ENCODE peak calls at places on chromosomes 1 and 21, in four cellular contexts. A is tibial nerve, S is body of pancreas, X is prostate gland. W is an unnamed sample.
A peak's percentile ranks its signal among the peaks of the same experiment; 100 is the strongest.

GRCh38 chr1:198778049-198778448 is 139.2 kb downstream of the PTPRC start:
- DNase-seq in S (peak; percentile 12), X (no peak), A (no peak), W (peak; percentile 53)

GRCh38 chr1:225882008-225882698 is at the start of gene TMEM63A:
- DNase-seq in S (peak; percentile 95), A (peak; percentile 86), X (peak; percentile 91), W (peak; percentile 95)

GRCh38 chr1:109383850-109384249 is 13.9 kb downstream of the SORT1 start:
- DNase-seq in X (no peak), A (no peak), S (no peak), W (no peak)

GRCh38 chr1:219788091-219788490 is 140.3 kb downstream of the SLC30A10 start:
- DNase-seq in A (no peak), X (no peak), S (no peak), W (no peak)

GRCh38 chr21:37455504-37455911 is 88.9 kb downstream of the DYRK1A start:
- DNase-seq in A (no peak), S (no peak), X (no peak), W (no peak)

GRCh38 chr1:25735956-25736529 is 64.0 kb upstream of the SELENON start:
- DNase-seq in A (no peak), S (no peak), X (no peak), W (no peak)

GRCh38 chr1:46611691-46612221 is 4.9 kb downstream of the MOB3C start:
- DNase-seq in S (peak; percentile 79), X (no peak), A (no peak), W (no peak)

GRCh38 chr1:159916240-159917051 is 8.9 kb downstream of the TAGLN2 start:
- DNase-seq in A (no peak), S (peak; percentile 52), X (no peak), W (no peak)

GRCh38 chr1:72623299-72623708 is 341.0 kb upstream of the NEGR1 start:
- DNase-seq in S (no peak), A (no peak), X (peak; percentile 4), W (no peak)

GRCh38 chr1:198205021-198205684 is 48.4 kb downstream of the NEK7 start:
- DNase-seq in X (no peak), S (no peak), A (no peak), W (no peak)

GRCh38 chr1:187840557-187840956 is 1011.8 kb downstream of the PLA2G4A start:
- DNase-seq in X (no peak), A (no peak), S (no peak), W (no peak)
- TF ChIP-seq POLR2A in X (no peak), A (no peak), S (no peak), W (no peak)

GRCh38 chr1:243927401-243927800 is 77.4 kb upstream of the AKT3 start:
- DNase-seq in A (no peak), X (no peak), S (no peak), W (no peak)
- H3K4me3 ChIP-seq in A (no peak overlapping the region), X (no peak overlapping the region), S (no peak overlapping the region), W (no peak overlapping the region)

DNA sequence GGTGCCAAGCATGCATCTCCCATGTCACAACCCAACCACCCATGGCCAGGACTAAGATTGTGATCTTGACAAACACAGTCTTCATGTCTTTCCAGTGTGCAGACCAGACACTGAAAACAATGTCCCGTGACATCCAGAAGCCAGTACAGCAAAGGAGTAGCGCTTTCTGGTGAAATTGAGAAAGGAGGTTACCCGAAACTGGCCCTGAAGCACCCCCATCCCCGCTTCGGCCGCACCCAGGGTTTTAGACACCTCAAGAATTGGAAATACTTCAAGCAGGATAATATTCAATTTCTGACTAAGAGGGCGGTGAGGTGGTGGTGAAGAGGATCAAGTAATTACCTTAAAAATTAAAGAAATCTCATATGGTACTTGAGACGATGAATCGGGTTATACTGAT is 10.6 kb upstream of the S100A8 start:
- DNase-seq in X (no peak), A (no peak), S (no peak), W (no peak)
- H3K9me3 ChIP-seq in X (no peaks in the 10 kb centered on the region), A (no peaks in the 10 kb centered on the region), S (no peaks in the 10 kb centered on the region), W (no peaks in the 10 kb centered on the region)

GRCh38 chr1:1558591-1558990 is 16.1 kb downstream of the SSU72 start:
- DNase-seq in S (no peak), X (no peak), A (no peak), W (no peak)

GRCh38 chr1:1562556-1563195 is 12.0 kb downstream of the SSU72 start:
- DNase-seq in S (no peak), A (no peak), X (no peak), W (no peak)

GRCh38 chr1:1559066-1559465 is 15.6 kb downstream of the SSU72 start:
- DNase-seq in S (no peak), X (no peak), A (no peak), W (no peak)

GRCh38 chr1:1561801-1562470 is 12.7 kb downstream of the SSU72 start:
- DNase-seq in X (no peak), A (no peak), S (no peak), W (no peak)

DNA sequence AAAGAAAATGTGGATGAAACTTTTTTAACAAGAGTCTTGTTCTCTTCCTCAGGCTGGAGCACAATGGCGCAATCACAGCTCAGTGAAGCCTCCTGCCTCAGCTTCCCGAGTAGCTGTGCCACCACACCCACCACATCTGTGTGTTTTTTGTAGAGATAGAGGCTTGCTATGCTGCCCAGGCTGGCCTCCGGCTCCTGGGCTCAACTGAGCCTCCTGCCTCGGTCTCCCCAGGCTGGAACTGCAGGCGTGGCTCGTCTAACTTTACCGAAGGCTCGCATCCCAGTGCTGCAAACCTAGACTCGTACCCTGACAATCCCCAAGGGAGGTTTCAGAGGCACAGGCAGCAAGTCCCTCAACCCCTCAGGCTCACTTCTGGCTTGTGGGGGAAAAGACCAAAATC is 14.5 kb downstream of the SSU72 start:
- DNase-seq in S (no peak), A (no peak), X (no peak), W (no peak)
- TF ChIP-seq POLR2A in S (no peak), A (no peak), X (no peak), W (no peak)

GRCh38 chr1:151596166-151596933 is 15.5 kb upstream of the SNX27 start:
- DNase-seq in X (no peak), A (no peak), S (peak; percentile 72), W (no peak)

GRCh38 chr1:151590961-151591360 is 20.9 kb upstream of the SNX27 start:
- DNase-seq in A (no peak), S (no peak), X (no peak), W (no peak)

GRCh38 chr1:151593651-151594625 is 17.9 kb upstream of the SNX27 start:
- DNase-seq in X (peak; percentile 85), A (peak; percentile 48), S (peak; percentile 90), W (peak; percentile 87)
- H3K4me3 ChIP-seq in X (no peak overlapping the region), A (no peak overlapping the region), S (no peak overlapping the region), W (no peak overlapping the region)

DNA sequence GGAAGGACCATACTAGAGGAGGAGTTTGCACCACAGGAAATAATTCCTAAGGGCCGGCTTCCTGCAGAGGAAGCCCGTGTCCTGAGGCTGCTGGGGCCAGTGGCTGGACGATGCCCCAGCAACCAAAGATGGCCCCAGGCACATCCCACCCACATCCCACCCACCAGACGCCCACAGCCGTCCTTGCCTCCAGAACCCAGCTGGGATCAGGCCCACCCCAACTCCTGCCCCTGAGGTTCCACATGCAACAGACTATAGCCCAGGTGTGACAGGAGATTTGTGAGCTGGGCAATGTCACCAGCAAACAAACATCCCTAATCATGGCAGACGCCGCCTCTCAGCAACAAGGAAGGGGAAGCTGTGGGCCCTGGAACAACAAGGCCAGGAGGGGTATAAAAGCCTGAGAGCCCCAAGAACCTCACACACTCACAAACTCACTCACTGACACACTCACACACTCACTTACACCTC is at the start of gene KRTAP10-9:
- DNase-seq in S (no peak), A (no peak), X (no peak), W (no peak)
- H3K9me3 ChIP-seq in S (peaks cover 14% of the 10 kb centered on the region), A (no peaks in the 10 kb centered on the region), X (no peaks in the 10 kb centered on the region), W (peaks cover 4% of the 10 kb centered on the region)

GRCh38 chr21:46097826-46098286 is at the start of gene COL6A2:
- DNase-seq in S (peak; percentile 31), X (peak; percentile 25), A (no peak), W (peak; percentile 47)
- TF ChIP-seq POLR2A in S (no peak), X (peak; percentile 12), A (peak; percentile 64), W (peak; percentile 44)

GRCh38 chr21:38476385-38476784 is 21.9 kb downstream of the ERG start:
- DNase-seq in X (no peak), S (no peak), A (no peak), W (no peak)
- H3K4me3 ChIP-seq in X (no peak overlapping the region), S (no peak overlapping the region), A (no peak overlapping the region), W (no peak overlapping the region)

DNA sequence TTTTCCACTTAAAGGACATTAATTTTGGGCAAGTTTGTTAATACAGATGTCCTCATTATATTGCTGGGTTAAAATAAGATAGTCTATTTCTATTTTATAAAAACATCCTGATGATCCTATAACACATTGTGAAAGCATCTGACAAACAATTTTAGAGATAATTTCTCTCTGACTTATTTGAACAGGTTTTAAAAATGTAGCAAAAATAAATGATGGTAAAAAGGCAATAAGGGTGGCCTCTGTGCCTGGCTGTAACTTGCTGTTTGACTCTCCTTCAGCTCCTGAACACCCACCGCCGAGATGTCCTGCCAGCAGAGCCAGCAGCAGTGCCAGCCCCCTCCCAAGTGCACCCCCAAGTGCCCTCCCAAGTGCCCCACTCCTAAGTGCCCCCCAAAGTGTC is at the start of gene LCE1A:
- DNase-seq in S (no peak), A (no peak), X (no peak), W (no peak)
- H3K9me3 ChIP-seq in S (no peaks in the 10 kb centered on the region), A (no peaks in the 10 kb centered on the region), X (no peaks in the 10 kb centered on the region), W (no peaks in the 10 kb centered on the region)

DNA sequence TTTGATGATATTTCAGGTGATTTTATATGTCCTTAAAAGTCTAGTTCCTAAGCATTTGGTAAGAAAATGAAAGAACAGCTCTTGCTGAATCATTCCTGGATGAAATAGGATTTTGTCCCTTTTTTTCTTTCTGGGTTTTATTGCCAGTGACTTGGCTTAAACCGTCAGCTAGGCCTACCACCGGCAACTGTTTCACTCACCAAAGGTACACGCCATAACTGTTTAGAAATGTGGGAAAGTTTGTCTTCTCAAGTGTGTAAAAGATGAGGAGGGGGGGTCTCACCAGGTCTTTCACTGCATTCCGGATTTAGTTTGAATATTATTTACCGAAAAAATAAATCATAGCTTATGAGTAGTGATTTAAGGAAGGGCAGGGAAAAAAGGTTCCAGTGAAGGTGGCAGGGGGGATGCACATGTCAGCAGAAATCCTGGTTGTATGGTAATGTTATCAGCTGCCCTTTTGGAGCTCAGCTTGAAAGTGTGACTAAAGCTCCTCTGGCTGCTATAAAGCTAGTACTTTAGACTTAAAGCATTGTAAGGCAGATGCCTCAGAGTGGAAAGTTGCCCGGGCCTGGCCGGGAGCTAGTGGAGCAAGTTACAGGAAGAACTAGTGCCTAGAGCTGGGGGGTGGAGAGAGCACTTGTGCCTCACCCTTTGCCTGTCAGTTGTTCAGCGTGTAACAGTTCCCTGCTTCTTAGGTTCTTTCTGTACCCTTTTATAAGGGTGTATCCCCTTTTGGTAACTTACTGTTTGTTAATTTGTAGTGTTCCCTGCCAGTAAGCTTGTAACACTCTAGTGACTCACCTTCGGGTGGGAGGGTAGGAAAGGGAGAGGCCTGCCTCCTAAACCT is 3.1 kb downstream of the ATP1A1 start:
- DNase-seq in X (peak; percentile 96), S (peak; percentile 74), A (peak; percentile 47), W (peak; percentile 75)
- TF ChIP-seq POLR2A in X (peak; percentile 77), S (peak; percentile 59), A (peak; percentile 50), W (peak; percentile 49)